ENCODE peak calls at places on chromosomes 16 and 17, in five cellular contexts. F is mammary epithelial cell, O is MM.1S, G is cardiac muscle cell, Q is fibroblast of villous mesenchyme. T is an unnamed sample.

GRCh38 chr16:85750021-85750826 is 672 bp downstream of the C16orf74 start:
- DNase-seq in G (peak), Q (peak), F (peak), O (no peak), T (peak)

GRCh38 chr16:15822957-15823356 is 33.9 kb downstream of the MYH11 start:
- DNase-seq in G (no peak), Q (no peak), F (no peak), O (no peak), T (no peak)

GRCh38 chr16:59210955-59211541 is 476.9 kb upstream of the GOT2 start:
- DNase-seq in O (no peak), F (no peak), G (peak), Q (peak), T (no peak)

GRCh38 chr17:2853111-2853721 is 57.0 kb downstream of the RAP1GAP2 start:
- DNase-seq in Q (peak), O (no peak), G (peak), F (peak), T (peak)

GRCh38 chr16:22641030-22641671 is 130.5 kb downstream of the NPIPB5 start:
- DNase-seq in Q (peak), G (peak), O (peak), F (peak), T (peak)

GRCh38 chr17:62675260-62675659 is 47.8 kb downstream of the MRC2 start:
- DNase-seq in O (no peak), F (no peak), G (no peak), Q (no peak), T (no peak)

GRCh38 chr17:28252436-28252835 is 66.6 kb upstream of the TMEM97 start:
- DNase-seq in G (no peak), F (peak), Q (no peak), O (no peak), T (no peak)

GRCh38 chr17:14871921-14872320 is 393.2 kb downstream of the PMP22 start:
- DNase-seq in G (peak), O (no peak), F (peak), Q (peak), T (no peak)

GRCh38 chr16:31507929-31508705 is at the start of gene RUSF1:
- DNase-seq in G (peak), O (peak), Q (peak), F (peak), T (peak)

GRCh38 chr16:82220541-82220940 is 50.5 kb upstream of the MPHOSPH6 start:
- DNase-seq in O (no peak), G (no peak), F (no peak), Q (no peak), T (no peak)

DNA sequence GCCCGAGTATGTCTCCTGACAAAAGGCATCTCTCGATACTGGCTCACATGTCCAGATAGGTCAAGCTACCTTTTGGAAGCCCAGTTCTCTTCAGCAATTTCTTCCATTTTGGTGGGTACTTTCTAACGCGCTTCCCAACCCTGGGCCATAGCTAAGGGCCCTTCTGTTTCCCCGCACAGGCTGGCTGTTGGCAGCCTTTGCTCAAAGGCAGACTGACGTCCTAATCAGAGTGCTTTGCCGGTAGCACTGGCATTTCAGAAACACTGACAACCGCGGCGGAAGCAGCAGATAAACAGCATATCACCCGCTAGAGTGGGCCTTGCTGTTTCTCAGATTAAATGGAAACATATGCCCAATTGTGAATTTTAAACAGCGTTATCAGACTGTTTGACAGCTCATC is 49.3 kb upstream of the MPHOSPH6 start:
- DNase-seq in O (no peak), F (no peak), Q (no peak), G (peak), T (no peak)
- TF ChIP-seq CTCF in O (no peak), F (no peak), Q (no peak), G (no peak), T (no peak)

DNA sequence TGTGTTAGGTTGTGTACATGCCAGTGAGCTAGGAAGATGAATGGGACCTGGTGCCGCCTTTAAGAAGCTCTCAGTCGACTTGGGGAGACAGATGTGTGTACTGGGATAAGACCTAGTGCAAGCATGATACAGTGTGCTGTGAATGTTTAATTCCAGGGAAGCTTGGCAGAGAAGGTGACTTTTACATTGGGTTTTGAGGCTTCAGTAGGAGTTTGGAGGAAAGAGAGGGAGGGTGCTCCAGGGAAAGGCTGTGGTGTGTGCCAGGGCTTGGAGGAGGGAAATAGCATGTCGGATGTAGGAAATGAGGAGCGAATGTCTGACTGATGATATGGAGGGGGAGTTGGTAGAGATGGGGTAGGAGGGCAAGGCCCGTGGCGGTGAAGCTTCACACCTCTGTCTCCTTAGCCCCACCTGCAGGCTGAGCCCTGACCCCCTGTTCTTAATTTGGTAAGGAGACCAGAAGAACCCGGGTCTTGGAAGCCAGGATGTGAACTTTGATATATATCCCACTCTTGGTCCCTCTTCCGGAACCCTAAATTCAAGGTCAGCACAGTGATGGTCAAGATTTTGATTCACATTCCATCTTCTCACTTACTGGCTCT is 76.6 kb downstream of the PLCG2 start:
- DNase-seq in F (no peak), Q (no peak), O (no peak), G (no peak), T (no peak)
- TF ChIP-seq CTCF in F (no peak), Q (no peak), O (no peak), G (no peak), T (no peak)

GRCh38 chr17:3880983-3881382 is 11.9 kb downstream of the CAMKK1 start:
- DNase-seq in O (no peak), Q (no peak), G (no peak), F (no peak), T (no peak)

GRCh38 chr17:3877220-3877619 is 15.6 kb downstream of the CAMKK1 start:
- DNase-seq in G (no peak), O (no peak), Q (no peak), F (no peak), T (no peak)

GRCh38 chr17:3879181-3879580 is 13.7 kb downstream of the CAMKK1 start:
- DNase-seq in G (peak), Q (peak), O (no peak), F (no peak), T (no peak)

GRCh38 chr17:3882276-3882675 is 10.6 kb downstream of the CAMKK1 start:
- DNase-seq in Q (no peak), G (no peak), F (no peak), O (no peak), T (no peak)

DNA sequence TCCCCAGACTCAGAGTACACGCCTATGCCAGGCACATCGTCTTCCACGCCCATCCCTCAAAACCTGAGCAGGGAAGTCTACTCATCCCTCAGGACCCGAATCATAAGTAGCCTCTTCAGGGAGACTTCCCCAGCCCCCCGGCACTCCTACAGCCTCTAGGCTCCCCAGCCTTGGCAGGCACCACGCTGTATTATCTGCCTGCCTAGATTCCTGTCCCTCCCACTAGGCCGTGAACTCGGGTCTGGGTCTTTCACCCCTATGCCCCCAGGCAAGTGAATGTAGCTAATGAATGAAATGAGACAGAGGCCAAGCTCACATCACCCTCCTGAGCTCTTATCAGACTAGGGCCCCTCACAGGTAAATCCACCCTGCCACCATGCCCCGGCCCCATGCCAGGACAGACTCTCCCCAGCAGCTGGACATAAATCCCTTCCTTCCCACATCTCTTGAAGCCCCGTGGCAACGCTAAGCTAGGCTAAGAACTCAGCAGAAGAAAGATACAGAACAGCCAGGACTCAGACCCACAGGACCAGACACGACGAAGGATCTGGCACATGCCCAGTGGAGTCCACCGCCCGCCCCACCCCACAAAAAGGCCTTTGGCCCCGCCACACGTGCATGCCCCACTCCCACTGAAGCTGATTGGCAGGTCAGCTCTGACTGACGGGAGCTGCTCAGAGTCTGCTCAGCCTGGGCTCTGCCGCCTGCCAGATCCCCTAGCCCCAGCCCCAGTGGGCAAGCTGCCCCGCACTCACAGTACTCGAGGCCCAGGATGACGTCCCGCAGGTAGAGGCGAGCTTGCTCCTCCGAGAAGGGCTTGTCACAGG is 13.0 kb downstream of the CAMKK1 start:
- DNase-seq in Q (no peak), O (no peak), G (no peak), F (no peak), T (no peak)
- TF ChIP-seq CTCF in Q (no peak), O (no peak), G (no peak), F (no peak), T (no peak)

DNA sequence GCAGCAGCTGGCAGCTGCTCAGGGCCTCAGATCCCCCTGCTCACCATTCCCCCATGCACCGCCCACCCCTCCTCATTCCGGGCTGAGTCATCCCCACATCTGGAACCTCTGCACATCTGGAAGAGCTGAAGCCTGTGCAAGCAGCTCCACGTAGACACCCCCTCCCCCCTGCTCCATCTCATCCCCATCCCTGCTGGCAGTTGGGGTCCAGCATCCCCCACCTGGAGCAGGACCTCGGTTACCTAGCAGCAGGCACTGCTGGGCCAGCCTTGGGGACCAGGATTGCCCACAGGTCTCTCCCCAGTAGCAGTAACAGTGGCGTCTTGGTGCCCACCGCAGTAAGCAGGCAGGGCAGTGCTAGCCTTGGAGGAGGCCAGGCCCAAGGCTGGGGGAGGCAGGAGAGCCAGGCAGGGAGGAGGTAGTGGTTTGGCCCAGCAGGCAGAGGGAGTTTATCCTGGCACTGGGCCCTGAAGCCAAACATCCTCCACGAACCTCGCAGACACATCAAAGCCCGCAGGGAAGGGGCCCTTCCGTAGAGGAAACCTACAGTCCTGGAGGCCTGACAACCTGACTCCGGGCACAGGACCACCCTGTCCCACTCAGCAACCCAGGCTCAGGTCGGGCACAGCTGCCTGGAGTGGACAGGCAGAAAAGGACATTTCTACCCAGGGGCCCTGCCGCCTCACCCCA is 7.7 kb upstream of the TMEM92 start:
- DNase-seq in Q (peak), G (peak), O (no peak), F (peak), T (no peak)
- TF ChIP-seq CTCF in Q (peak), G (no peak), O (no peak), F (no peak), T (no peak)

GRCh38 chr17:67310406-67310805 is 56.0 kb downstream of the PSMD12 start:
- DNase-seq in Q (no peak), F (no peak), G (no peak), O (no peak), T (no peak)
- TF ChIP-seq CTCF in Q (no peak), F (no peak), G (no peak), O (no peak), T (no peak)

GRCh38 chr16:11797166-11797956 is at the start of gene ZC3H7A:
- DNase-seq in O (peak), F (peak), G (peak), Q (peak), T (peak)
- TF ChIP-seq CTCF in O (peak), F (peak), G (peak), Q (peak), T (peak)